ENCODE peak calls at places on chromosomes 6 and 20, in four cellular contexts. P, B, K and G are unnamed samples.

GRCh38 chr6:106178900-106179299 is 92.8 kb downstream of the PRDM1 start:
- DNase-seq in P (no peak), B (no peak), K (no peak), G (no peak)

GRCh38 chr6:128686084-128686483 is 165.7 kb upstream of the PTPRK start:
- DNase-seq in P (no peak), B (no peak), K (no peak), G (no peak)

GRCh38 chr6:53547166-53547814 is 2.4 kb upstream of the GCLC start:
- DNase-seq in P (no peak), B (no peak), K (no peak), G (no peak)

GRCh38 chr6:15522427-15522826 is 140.4 kb downstream of the DTNBP1 start:
- DNase-seq in P (no peak), B (no peak), K (no peak), G (no peak)

GRCh38 chr20:32609993-32610896 is 25.1 kb upstream of the NOL4L start:
- DNase-seq in P (no peak), B (no peak), K (peak; percentile 32), G (no peak)

GRCh38 chr6:158488065-158488464 is 71.8 kb upstream of the TMEM181 start:
- DNase-seq in P (no peak), B (no peak), K (no peak), G (peak; percentile 95)

GRCh38 chr6:149862901-149863595 is 1.1 kb downstream of the LRP11 start:
- DNase-seq in P (peak; percentile 79), B (peak; percentile 40), K (peak; percentile 81), G (peak; percentile 88)

GRCh38 chr6:3813150-3813780 is 35.9 kb upstream of the FAM50B start:
- DNase-seq in P (peak; percentile 79), B (no peak), K (no peak), G (peak; percentile 51)

GRCh38 chr20:17394411-17394810 is 136.8 kb downstream of the BFSP1 start:
- DNase-seq in P (no peak), B (no peak), K (no peak), G (no peak)

DNA sequence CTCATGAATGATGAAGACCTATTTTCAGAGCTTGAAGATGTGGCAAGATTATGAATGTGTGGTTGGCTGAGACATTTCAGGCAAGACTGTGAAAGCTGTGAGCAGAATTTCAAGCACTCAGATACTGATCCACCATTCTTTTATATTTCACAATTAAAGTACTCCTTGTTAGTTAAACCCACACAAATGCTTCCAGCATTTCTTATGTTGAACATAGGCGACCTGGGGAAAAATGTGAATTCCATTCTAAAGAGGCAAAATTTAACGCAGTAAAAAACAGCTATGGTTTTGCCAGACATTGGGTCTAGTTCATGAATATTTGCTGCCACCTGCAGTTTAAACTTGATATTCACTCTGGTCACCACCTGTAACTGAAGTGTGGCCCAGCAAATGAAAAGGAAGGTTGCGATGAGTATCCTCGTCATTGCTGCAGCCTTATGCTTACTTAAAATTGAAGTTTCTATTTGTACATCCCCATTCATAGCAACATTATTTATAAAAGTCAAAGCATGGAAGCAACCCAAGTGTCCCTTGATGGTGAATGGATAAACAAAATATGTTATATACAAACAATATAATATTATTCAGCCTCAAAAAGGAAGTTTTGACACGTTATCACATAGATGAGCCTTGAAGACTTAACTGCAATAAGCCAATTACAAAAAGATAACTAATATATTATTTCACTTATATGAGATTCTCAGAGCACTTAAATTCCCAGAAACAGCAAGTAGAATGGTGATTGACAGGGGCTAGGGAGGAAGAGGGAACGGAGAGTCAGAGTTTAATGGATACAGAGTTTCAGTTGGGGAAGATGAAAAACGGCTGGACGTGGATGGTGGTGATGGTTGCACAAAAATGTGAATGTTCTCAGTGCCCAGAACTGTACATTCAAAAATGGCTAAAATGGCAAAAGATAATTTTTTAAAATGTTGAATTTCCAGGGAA is 32.4 kb upstream of the FAM184A start:
- DNase-seq in P (no peak), B (peak; percentile 83), K (peak; percentile 62), G (peak; percentile 42)
- TF ChIP-seq CTCF in P (peak; percentile 53), B (peak; percentile 66), K (peak; percentile 52), G (peak; percentile 76)

GRCh38 chr20:14622796-14623195 is 285.4 kb upstream of the FLRT3 start:
- DNase-seq in P (no peak), B (no peak), K (no peak), G (no peak)
- TF ChIP-seq CTCF in P (no peak), B (no peak), K (no peak), G (no peak)

GRCh38 chr6:28393912-28394662 is 5.5 kb downstream of the ZSCAN12 start:
- DNase-seq in P (no peak), B (no peak), K (peak; percentile 10), G (no peak)
- TF ChIP-seq CTCF in P (no peak), B (no peak), K (peak; percentile 31), G (peak; percentile 71)

GRCh38 chr20:62244644-62245108 is 6.4 kb downstream of the OSBPL2 start:
- DNase-seq in P (no peak), B (no peak), K (no peak), G (no peak)
- TF ChIP-seq CTCF in P (no peak), B (no peak), K (no peak), G (no peak)

GRCh38 chr6:109695468-109695867 is 4.4 kb downstream of the FIG4 start:
- DNase-seq in P (no peak), B (no peak), K (no peak), G (no peak)
- TF ChIP-seq CTCF in P (no peak), B (no peak), K (no peak), G (no peak)

GRCh38 chr20:47093567-47093966 is 198.9 kb downstream of the EYA2 start:
- DNase-seq in P (no peak), B (no peak), K (no peak), G (no peak)
- TF ChIP-seq CTCF in P (no peak), B (no peak), K (no peak), G (no peak)

GRCh38 chr20:3767434-3768341 is at the start of gene ADISSP:
- DNase-seq in P (peak; percentile 99), B (peak; percentile 96), K (peak; percentile 98), G (peak; percentile 98)
- TF ChIP-seq CTCF in P (no peak), B (no peak), K (peak; percentile 13), G (no peak)